ENCODE peak calls at places on chromosomes 3 and 15, in nine cellular contexts. Q is NAMALWA; I is activated CD8-positive, alpha-beta memory T cell treated with anti-CD3 and anti-CD28 coated beads for 1 hour; X is T-helper 17 cell; M is NCI-H446 treated with DMSO at 0.1 percent for 48 hours; P is Peyer's patch; R is Right ventricle myocardium inferior; V is Panc1; U is HT1080. D is an unnamed sample.

GRCh38 chr3:125143982-125144652 is 68.4 kb downstream of the SLC12A8 start:
- DNase-seq in Q (no peak), I (no peak), X (no peak), M (no peak), P (no peak), R (no peak), V (no peak), U (no peak), D (no peak)

GRCh38 chr15:90787881-90788280 is 70.7 kb downstream of the BLM start:
- DNase-seq in Q (no peak), I (no peak), X (no peak), M (no peak), P (no peak), R (no peak), V (no peak), U (peak), D (no peak)

GRCh38 chr3:183114779-183115178 is 15.5 kb upstream of the MCCC1 start:
- DNase-seq in Q (no peak), I (no peak), X (no peak), M (no peak), P (no peak), R (no peak), V (no peak), U (no peak), D (no peak)

GRCh38 chr3:197430961-197431910 is 124.5 kb downstream of the BDH1 start:
- DNase-seq in Q (no peak), I (no peak), X (no peak), M (no peak), P (no peak), R (no peak), V (no peak), U (no peak), D (no peak)

GRCh38 chr3:53242155-53242554 is 13.7 kb downstream of the TKT start:
- DNase-seq in Q (no peak), I (no peak), X (no peak), M (no peak), P (no peak), R (no peak), V (no peak), U (no peak), D (peak)

GRCh38 chr3:13248640-13249039 is 171.5 kb downstream of the NUP210 start:
- DNase-seq in Q (no peak), I (no peak), X (no peak), M (no peak), P (no peak), R (no peak), V (no peak), U (no peak), D (no peak)

GRCh38 chr15:95457520-95457919 is 873.0 kb upstream of the NR2F2 start:
- DNase-seq in Q (no peak), I (no peak), X (no peak), M (no peak), P (no peak), R (no peak), V (no peak), U (no peak), D (no peak)

GRCh38 chr3:123692041-123692440 is 107.2 kb upstream of the HACD2 start:
- DNase-seq in Q (no peak), I (no peak), X (no peak), M (no peak), P (no peak), R (no peak), V (no peak), U (peak), D (no peak)

GRCh38 chr3:132228923-132229322 is 88.3 kb upstream of the ACP3 start:
- DNase-seq in Q (peak), I (no peak), X (no peak), M (no peak), P (no peak), R (no peak), V (no peak), U (peak), D (no peak)

GRCh38 chr15:85925649-85926237 is 131.0 kb upstream of the KLHL25 start:
- DNase-seq in Q (no peak), I (no peak), X (no peak), M (no peak), P (no peak), R (no peak), V (no peak), U (no peak), D (no peak)

GRCh38 chr3:40456279-40456939 is 730 bp upstream of the RPL14 start:
- DNase-seq in Q (no peak), I (no peak), X (no peak), M (no peak), P (no peak), R (no peak), V (no peak), U (no peak), D (peak)

GRCh38 chr3:193078996-193079731 is 161.5 kb upstream of the MB21D2 start:
- DNase-seq in Q (no peak), I (no peak), X (no peak), M (no peak), P (no peak), R (no peak), V (no peak), U (peak), D (no peak)

GRCh38 chr3:79651536-79652065 is 116.2 kb downstream of the ROBO1 start:
- DNase-seq in Q (no peak), I (no peak), X (no peak), M (no peak), P (no peak), R (no peak), V (no peak), U (no peak), D (peak)

GRCh38 chr3:156655819-156656566 is 18.4 kb upstream of the TIPARP start:
- DNase-seq in Q (no peak), I (no peak), X (no peak), M (no peak), P (no peak), R (no peak), V (no peak), U (no peak), D (no peak)

GRCh38 chr15:55267401-55268053 is 22.1 kb downstream of the RAB27A start:
- DNase-seq in Q (no peak), I (peak), X (peak), M (no peak), P (peak), R (peak), V (no peak), U (peak), D (no peak)

GRCh38 chr3:4505688-4506558 is 12.8 kb downstream of the ITPR1 start:
- DNase-seq in Q (peak), I (no peak), X (no peak), M (no peak), P (no peak), R (no peak), V (no peak), U (no peak), D (no peak)

GRCh38 chr15:58221591-58222241 is 83.5 kb downstream of the AQP9 start:
- DNase-seq in Q (peak), I (no peak), X (no peak), M (no peak), P (no peak), R (no peak), V (no peak), U (no peak), D (no peak)

GRCh38 chr3:171646357-171647133 is 163.7 kb downstream of the PLD1 start:
- DNase-seq in Q (peak), I (no peak), X (no peak), M (peak), P (no peak), R (no peak), V (peak), U (peak), D (no peak)

GRCh38 chr3:98038241-98038640 is 3.1 kb upstream of the GABRR3 start:
- DNase-seq in Q (no peak), I (no peak), X (no peak), M (no peak), P (no peak), R (no peak), V (no peak), U (no peak), D (no peak)

GRCh38 chr15:100818927-100819326 is 60.7 kb upstream of the ALDH1A3 start:
- DNase-seq in Q (no peak), I (no peak), X (no peak), M (no peak), P (no peak), R (no peak), V (no peak), U (peak), D (no peak)

GRCh38 chr15:84741151-84741550 is 7.2 kb upstream of the ZNF592 start:
- DNase-seq in Q (no peak), I (no peak), X (no peak), M (no peak), P (no peak), R (no peak), V (no peak), U (no peak), D (no peak)

GRCh38 chr3:45943207-45943846 is at the start of gene CXCR6:
- DNase-seq in Q (no peak), I (no peak), X (no peak), M (no peak), P (no peak), R (no peak), V (no peak), U (no peak), D (no peak)

GRCh38 chr15:66226736-66227135 is 26.8 kb downstream of the MEGF11 start:
- DNase-seq in Q (no peak), I (no peak), X (no peak), M (no peak), P (no peak), R (no peak), V (no peak), U (no peak), D (no peak)

D was measured in pancreas.